ENCODE peak calls at places on chromosomes 1 and 21, in seven cellular contexts. X is astrocyte of the spinal cord, O is neural progenitor cell, D is NB4, I is kidney epithelial cell, B is H1, E is psoas muscle. M is an unnamed sample.

GRCh38 chr1:108327534-108328462 is 83.9 kb upstream of the NBPF4 start:
- DNase-seq in E (no peak), X (no peak), O (peak), B (peak), D (peak), I (no peak), M (no peak)

GRCh38 chr1:176696109-176696508 is 233.1 kb downstream of the PAPPA2 start:
- DNase-seq in O (peak), I (peak), B (no peak), D (no peak), E (peak), X (peak), M (peak)

GRCh38 chr1:41700986-41701535 is 216.6 kb upstream of the EDN2 start:
- DNase-seq in I (no peak), B (no peak), X (no peak), E (no peak), D (no peak), O (no peak), M (no peak)

GRCh38 chr1:70003509-70003908 is 201.9 kb downstream of the LRRC40 start:
- DNase-seq in E (no peak), B (no peak), I (no peak), O (no peak), X (no peak), D (peak), M (no peak)

GRCh38 chr1:92291372-92291999 is 7.3 kb downstream of the GLMN start:
- DNase-seq in E (no peak), O (peak), X (peak), B (no peak), I (peak), D (peak), M (no peak)

GRCh38 chr1:25590096-25590824 is 26.3 kb upstream of the MAN1C1 start:
- DNase-seq in X (no peak), E (peak), B (no peak), D (peak), O (no peak), I (no peak), M (no peak)

GRCh38 chr1:201069636-201070035 is 42.6 kb downstream of the CACNA1S start:
- DNase-seq in O (peak), X (no peak), E (no peak), D (no peak), B (no peak), I (no peak), M (no peak)

GRCh38 chr1:174825127-174825526 is 174.6 kb upstream of the CACYBP start:
- DNase-seq in B (no peak), E (no peak), I (no peak), X (no peak), O (no peak), D (no peak), M (no peak)

GRCh38 chr1:67227196-67227595 is 60.9 kb downstream of the IL23R start:
- DNase-seq in I (no peak), D (no peak), E (no peak), B (no peak), O (no peak), X (peak), M (no peak)

GRCh38 chr1:8497196-8497878 is 179.4 kb downstream of the SLC45A1 start:
- DNase-seq in E (no peak), I (no peak), X (no peak), B (no peak), D (peak), O (no peak), M (no peak)

GRCh38 chr1:22753396-22754083 is 42.9 kb downstream of the EPHB2 start:
- DNase-seq in I (no peak), X (peak), B (no peak), O (no peak), D (no peak), E (peak), M (no peak)

GRCh38 chr1:51966559-51966958 is 23.9 kb downstream of the RAB3B start:
- DNase-seq in B (no peak), X (no peak), D (no peak), I (no peak), O (no peak), E (no peak), M (no peak)

GRCh38 chr21:44279621-44280260 is 5.9 kb upstream of the AIRE start:
- DNase-seq in X (no peak), E (no peak), I (no peak), B (no peak), O (no peak), D (no peak), M (no peak)

GRCh38 chr1:208007938-208008342 is 97.0 kb upstream of the CD34 start:
- DNase-seq in O (no peak), I (no peak), D (no peak), B (no peak), E (no peak), X (peak), M (no peak)

GRCh38 chr1:18948913-18949688 is 7.4 kb downstream of the IFFO2 start:
- DNase-seq in X (peak), B (no peak), D (no peak), E (peak), I (no peak), O (peak), M (no peak)

GRCh38 chr1:3352084-3352951 is 102.1 kb upstream of the ARHGEF16 start:
- DNase-seq in I (no peak), O (peak), X (peak), B (no peak), D (no peak), E (peak), M (no peak)

GRCh38 chr21:34836103-34836932 is 167.5 kb downstream of the CLIC6 start:
- DNase-seq in O (no peak), I (peak), D (peak), E (peak), B (no peak), X (peak), M (peak)

GRCh38 chr1:224683981-224684380 is 67.9 kb downstream of the CNIH3 start:
- DNase-seq in D (no peak), I (no peak), O (no peak), E (no peak), X (no peak), B (no peak), M (no peak)

GRCh38 chr21:43741425-43742096 is 22.6 kb downstream of the PDXK start:
- DNase-seq in E (no peak), X (no peak), I (no peak), B (no peak), D (no peak), O (peak), M (no peak)

GRCh38 chr1:6484826-6485139 is 6.7 kb downstream of the PLEKHG5 start:
- DNase-seq in E (no peak), B (no peak), D (no peak), O (no peak), I (no peak), X (no peak), M (no peak)

GRCh38 chr1:236535656-236536293 is 12.0 kb downstream of the LGALS8 start:
- DNase-seq in E (no peak), X (no peak), O (no peak), D (no peak), I (no peak), B (no peak), M (no peak)

GRCh38 chr1:234743866-234744581 is 134.0 kb upstream of the IRF2BP2 start:
- DNase-seq in I (no peak), D (no peak), B (no peak), O (peak), E (no peak), X (peak), M (no peak)

GRCh38 chr1:59692591-59692990 is 122.2 kb upstream of the HOOK1 start:
- DNase-seq in D (peak), B (no peak), E (no peak), X (peak), I (no peak), O (no peak), M (no peak)

GRCh38 chr1:166185526-166185925 is 18.7 kb upstream of the FAM78B start:
- DNase-seq in I (no peak), D (no peak), X (no peak), B (no peak), O (no peak), E (no peak), M (no peak)

GRCh38 chr21:26972131-26972707 is 5.3 kb upstream of the ADAMTS5 start:
- DNase-seq in D (peak), E (no peak), B (no peak), I (no peak), O (no peak), X (no peak), M (no peak)

GRCh38 chr1:171715813-171716251 is 26.0 kb downstream of the VAMP4 start:
- DNase-seq in E (no peak), B (no peak), O (no peak), D (peak), X (no peak), I (no peak), M (no peak)

GRCh38 chr1:114755006-114755936 is 2.5 kb downstream of the CSDE1 start:
- DNase-seq in O (no peak), B (no peak), I (no peak), E (no peak), X (no peak), D (peak), M (no peak)

GRCh38 chr1:225201447-225201846 is 226.4 kb downstream of the LBR start:
- DNase-seq in X (no peak), E (no peak), I (no peak), O (no peak), B (no peak), D (no peak), M (no peak)

GRCh38 chr21:45302082-45303061 is 14.7 kb upstream of the POFUT2 start:
- DNase-seq in I (no peak), D (peak), B (no peak), X (peak), E (peak), O (no peak), M (peak)

GRCh38 chr21:44617071-44617501 is 5.2 kb downstream of the KRTAP10-8 start:
- DNase-seq in B (no peak), I (no peak), E (no peak), O (no peak), X (no peak), D (no peak), M (no peak)

GRCh38 chr1:85087659-85088407 is 39.5 kb upstream of the MCOLN3 start:
- DNase-seq in B (no peak), D (no peak), E (no peak), O (no peak), I (no peak), X (peak), M (no peak)

GRCh38 chr1:232751393-232752140 is 53.6 kb upstream of the MAP10 start:
- DNase-seq in O (no peak), D (peak), E (no peak), B (no peak), X (no peak), I (no peak), M (no peak)

GRCh38 chr1:209721406-209721805 is 16.8 kb downstream of the HSD11B1 start:
- DNase-seq in X (no peak), B (no peak), D (no peak), O (no peak), E (no peak), I (no peak), M (no peak)

GRCh38 chr1:169115891-169116585 is 9.5 kb downstream of the ATP1B1 start:
- DNase-seq in D (no peak), X (no peak), E (peak), B (no peak), I (no peak), O (no peak), M (peak)
- H3K4me3 ChIP-seq in D (no peak), X (no peak), E (peak), B (no peak), I (no peak), O (no peak), M (no peak)

GRCh38 chr1:204151562-204152309 is at the start of gene ETNK2:
- DNase-seq in E (peak), D (peak), O (peak), B (no peak), I (no peak), X (peak), M (no peak)
- TF ChIP-seq CTCF in E (no peak), D (no peak), O (no peak), B (no peak), I (no peak), X (no peak), M (no peak)

GRCh38 chr1:241645199-241645598 is 5.0 kb upstream of the CHML start:
- DNase-seq in D (no peak), X (no peak), B (no peak), I (no peak), O (no peak), E (no peak), M (no peak)

GRCh38 chr1:241646201-241646600 is 5.9 kb upstream of the WDR64 start:
- DNase-seq in X (no peak), I (no peak), B (no peak), E (no peak), D (no peak), O (no peak), M (no peak)

GRCh38 chr1:241648159-241648558 is 3.9 kb upstream of the WDR64 start:
- DNase-seq in D (no peak), E (no peak), X (no peak), O (no peak), B (no peak), I (no peak), M (no peak)

GRCh38 chr1:241644259-241644658 is 4.1 kb upstream of the CHML start:
- DNase-seq in I (no peak), D (no peak), E (no peak), B (no peak), X (no peak), O (no peak), M (no peak)

DNA sequence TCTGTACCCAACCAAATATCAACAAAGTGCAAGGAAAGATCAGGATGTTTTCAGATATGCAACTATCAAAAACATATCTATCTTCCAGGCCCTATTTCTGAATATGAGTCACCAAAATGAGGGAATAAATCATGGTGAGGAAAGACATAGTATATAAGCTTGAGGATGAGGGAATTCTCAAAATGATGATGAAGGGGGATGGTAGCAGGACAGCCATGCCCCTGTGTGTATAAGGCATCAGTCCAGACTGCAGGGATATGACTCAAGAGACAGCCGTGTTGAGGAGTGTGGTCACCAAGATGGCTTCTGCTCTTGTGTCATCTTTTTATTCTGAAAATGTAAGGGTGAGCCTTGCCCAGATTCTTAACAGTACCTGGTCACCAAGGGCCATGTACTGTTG is 4.4 kb upstream of the WDR64 start:
- DNase-seq in D (no peak), E (no peak), B (no peak), X (no peak), I (no peak), O (no peak), M (no peak)
- H3K4me3 ChIP-seq in D (no peak), E (no peak), B (no peak), X (no peak), I (no peak), O (no peak), M (no peak)

GRCh38 chr1:193480755-193481154 is 294.3 kb upstream of the B3GALT2 start:
- DNase-seq in O (no peak), D (no peak), I (no peak), B (no peak), E (no peak), X (no peak), M (no peak)

GRCh38 chr1:193487722-193488121 is 301.3 kb upstream of the B3GALT2 start:
- DNase-seq in D (no peak), E (no peak), B (no peak), I (no peak), X (no peak), O (no peak), M (no peak)

GRCh38 chr1:193489191-193489590 is 302.8 kb upstream of the B3GALT2 start:
- DNase-seq in B (no peak), X (no peak), D (no peak), O (no peak), I (no peak), E (no peak), M (no peak)

GRCh38 chr1:193486671-193487229 is 300.3 kb upstream of the B3GALT2 start:
- DNase-seq in B (no peak), D (no peak), E (no peak), X (peak), I (no peak), O (no peak), M (no peak)
- TF ChIP-seq CTCF in B (no peak), D (no peak), E (no peak), X (no peak), I (no peak), O (no peak), M (no peak)

DNA sequence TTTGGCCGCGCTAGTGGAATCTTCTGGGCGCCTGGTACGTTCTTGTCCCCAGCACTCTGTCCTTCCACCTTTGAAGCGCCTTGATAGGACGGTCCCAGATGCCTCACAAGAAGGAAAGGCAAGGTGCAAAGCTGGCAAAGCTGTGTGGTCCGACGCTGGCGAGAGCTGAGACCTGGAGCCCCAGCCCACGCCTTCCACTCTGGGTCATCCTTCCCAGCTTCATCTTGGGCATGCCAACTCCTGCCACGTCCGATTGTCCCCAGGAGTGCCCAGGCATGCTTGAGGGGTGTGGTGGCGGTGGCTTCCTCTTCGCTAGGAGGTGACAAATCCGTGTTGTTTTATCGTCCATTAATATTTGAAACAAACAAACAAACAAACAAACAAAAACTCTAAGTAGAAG is 123.9 kb upstream of the DPYD start:
- DNase-seq in B (no peak), E (no peak), O (no peak), X (no peak), D (no peak), I (no peak), M (no peak)
- H3K4me3 ChIP-seq in B (peak), E (peak), O (peak), X (peak), D (no peak), I (peak), M (peak)

DNA sequence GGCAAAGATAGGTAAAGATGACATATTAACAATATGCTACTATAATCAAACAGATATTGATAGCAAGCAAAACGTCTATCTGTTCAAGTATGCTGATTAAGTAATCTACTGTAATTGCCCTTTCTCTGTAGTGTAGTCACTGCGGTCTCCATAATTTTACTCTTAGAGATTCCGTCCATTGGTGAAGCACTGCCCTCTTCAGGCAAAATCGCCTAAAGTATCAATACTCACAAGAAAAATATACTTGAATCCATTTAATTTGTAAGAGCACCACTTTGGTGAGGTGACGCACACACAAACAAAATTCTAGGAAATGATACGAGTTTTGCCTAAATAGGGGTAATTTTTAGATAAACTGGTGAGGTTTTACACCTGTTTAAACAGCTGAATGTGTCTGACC is 434.6 kb upstream of the CHRM3 start:
- DNase-seq in X (peak), D (peak), O (peak), B (no peak), E (no peak), I (peak), M (no peak)
- TF ChIP-seq CTCF in X (peak), D (peak), O (peak), B (peak), E (no peak), I (peak), M (peak)

DNA sequence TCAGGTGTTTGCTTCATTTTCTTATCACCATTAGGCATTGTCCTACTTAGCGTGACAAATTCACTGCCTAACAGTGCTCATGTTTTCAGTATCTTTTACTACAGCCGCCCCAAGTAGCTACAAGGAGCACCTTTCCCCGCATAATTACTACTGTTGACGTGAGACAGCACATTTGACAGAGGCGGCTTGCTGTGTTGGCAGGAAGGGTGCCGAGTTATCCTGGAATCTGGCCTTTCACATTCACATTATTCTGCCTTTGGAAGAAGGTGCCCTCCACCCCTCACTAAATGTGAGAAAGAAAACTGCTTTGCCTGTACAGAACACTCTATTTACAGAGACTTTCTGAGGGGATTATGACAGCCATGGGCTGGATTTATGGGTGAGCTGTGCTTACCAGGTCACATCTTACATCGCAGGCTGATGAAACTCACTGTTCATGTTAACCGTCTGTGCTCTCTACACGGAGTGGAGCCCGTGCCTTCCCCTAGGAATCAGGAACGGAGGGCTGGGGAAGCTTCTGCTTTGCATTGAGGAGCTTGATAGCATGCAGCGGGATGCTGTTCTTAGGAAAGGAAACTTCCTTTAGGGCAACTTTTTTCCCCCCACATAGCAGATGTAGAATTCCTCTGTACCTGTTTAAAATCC is 148.0 kb upstream of the ZRANB2 start:
- DNase-seq in O (peak), E (no peak), I (no peak), B (peak), D (no peak), X (no peak), M (no peak)
- H3K4me3 ChIP-seq in O (no peak), E (no peak), I (no peak), B (no peak), D (no peak), X (no peak), M (no peak)

DNA sequence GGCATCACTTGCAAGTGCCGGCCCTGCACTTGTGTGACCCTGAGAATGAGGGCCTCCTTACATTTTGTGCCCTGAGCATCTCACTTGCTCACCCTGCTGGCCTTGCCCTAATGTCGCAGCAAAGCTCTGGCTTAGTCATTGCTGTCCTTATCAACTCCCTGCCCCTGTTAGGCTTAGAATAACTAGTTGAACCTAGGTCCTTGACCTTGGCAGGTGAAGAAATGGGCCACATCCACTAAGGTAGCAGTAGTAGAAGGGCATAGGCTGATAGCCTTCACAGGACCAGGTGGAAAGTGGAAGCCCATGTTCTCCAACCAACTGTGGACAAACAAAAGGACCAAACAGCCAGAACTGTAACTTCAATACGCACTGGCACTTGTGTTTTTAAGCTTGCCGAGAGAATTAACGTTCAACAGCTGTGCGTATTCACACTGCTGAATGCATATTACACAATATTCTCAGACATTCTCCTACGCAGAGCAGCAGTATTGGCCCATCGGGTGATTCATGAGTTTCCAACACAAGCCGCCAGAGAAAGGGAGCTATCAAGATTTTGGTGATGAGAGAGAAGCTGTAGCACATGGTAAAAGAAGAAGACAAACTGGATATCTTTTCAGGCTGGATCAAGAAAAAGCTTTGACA is 27.7 kb upstream of the PTGFRN start:
- DNase-seq in I (no peak), D (peak), O (peak), X (peak), B (no peak), E (peak), M (no peak)
- TF ChIP-seq CTCF in I (peak), D (peak), O (peak), X (peak), B (peak), E (no peak), M (peak)